ENCODE peak calls at places on chromosomes 12 and 14, in four cellular contexts. U is mucosa of descending colon, T is ACHN, I is right cardiac atrium. M is an unnamed sample.

GRCh38 chr12:105385141-105385540 is 54.6 kb downstream of the C12orf75 start:
- DNase-seq in U (no peak), T (no peak), I (no peak), M (no peak)

GRCh38 chr14:105889666-105890473 is 363.5 kb downstream of the TMEM121 start:
- DNase-seq in U (no peak), T (no peak), I (peak; percentile 3), M (no peak)

GRCh38 chr12:46343122-46343852 is 29.3 kb downstream of the SLC38A2 start:
- DNase-seq in U (no peak), T (no peak), I (no peak), M (no peak)

GRCh38 chr14:70013269-70013873 is 134.2 kb downstream of the SMOC1 start:
- DNase-seq in U (peak; percentile 72), T (peak; percentile 37), I (no peak), M (peak; percentile 52)

GRCh38 chr12:132505105-132505851 is 15.3 kb downstream of the FBRSL1 start:
- DNase-seq in U (peak; percentile 62), T (no peak), I (no peak), M (no peak)

GRCh38 chr12:10557766-10558165 is 52.1 kb downstream of the EIF2S3B start:
- DNase-seq in U (no peak), T (no peak), I (no peak), M (no peak)

GRCh38 chr12:57717846-57718640 is 20.5 kb downstream of the AGAP2 start:
- DNase-seq in U (no peak), T (no peak), I (no peak), M (no peak)

GRCh38 chr12:14716848-14717444 is 20.5 kb upstream of the GUCY2C start:
- DNase-seq in U (peak; percentile 81), T (peak; percentile 62), I (no peak), M (peak; percentile 75)

GRCh38 chr14:85533821-85534271 is 3.9 kb downstream of the FLRT2 start:
- DNase-seq in U (no peak), T (no peak), I (peak; percentile 28), M (peak; percentile 48)

GRCh38 chr12:132251310-132251709 is 78.1 kb downstream of the GALNT9 start:
- DNase-seq in U (no peak), T (no peak), I (no peak), M (no peak)

GRCh38 chr12:126668961-126669360 is 1598.0 kb upstream of the TMEM132C start:
- DNase-seq in U (no peak), T (no peak), I (no peak), M (no peak)

GRCh38 chr12:111287125-111287900 is 81.6 kb downstream of the PHETA1 start:
- DNase-seq in U (no peak), T (no peak), I (no peak), M (no peak)

GRCh38 chr12:101407054-101407437 is 526 bp downstream of the ARL1 start:
- DNase-seq in U (no peak), T (peak; percentile 67), I (no peak), M (no peak)

GRCh38 chr14:104724407-104724980 is 465 bp downstream of the ADSS1 start:
- DNase-seq in U (peak; percentile 53), T (peak; percentile 2), I (peak; percentile 79), M (peak; percentile 28)

GRCh38 chr14:68214431-68214830 is 394.9 kb downstream of the RAD51B start:
- DNase-seq in U (no peak), T (no peak), I (no peak), M (no peak)

GRCh38 chr14:71206123-71206522 is 298.9 kb downstream of the PCNX1 start:
- DNase-seq in U (no peak), T (no peak), I (no peak), M (no peak)

GRCh38 chr12:108989381-108989780 is 31.5 kb downstream of the SVOP start:
- DNase-seq in U (no peak), T (no peak), I (no peak), M (no peak)

GRCh38 chr14:71733210-71733883 is 198.9 kb upstream of the RGS6 start:
- DNase-seq in U (no peak), T (no peak), I (no peak), M (no peak)

GRCh38 chr12:22588817-22589216 is 36.2 kb upstream of the ETNK1 start:
- DNase-seq in U (peak; percentile 52), T (no peak), I (no peak), M (no peak)

GRCh38 chr12:123910057-123910456 is 62.6 kb downstream of the CCDC92 start:
- DNase-seq in U (no peak), T (no peak), I (no peak), M (no peak)

GRCh38 chr12:468671-469389 is 9.1 kb downstream of the B4GALNT3 start:
- DNase-seq in U (peak; percentile 30), T (no peak), I (no peak), M (peak; percentile 48)

GRCh38 chr12:119749666-119750065 is 81.7 kb downstream of the PRKAB1 start:
- DNase-seq in U (no peak), T (no peak), I (no peak), M (no peak)

GRCh38 chr12:104938371-104938770 is 19.7 kb downstream of the SLC41A2 start:
- DNase-seq in U (no peak), T (no peak), I (no peak), M (no peak)

GRCh38 chr14:39491134-39491541 is 58.9 kb upstream of the FBXO33 start:
- DNase-seq in U (no peak), T (peak; percentile 39), I (no peak), M (peak; percentile 50)

M was measured in dermis blood vessel endothelial cell.